ENCODE peak calls at places on chromosomes 12 and 14, in eight cellular contexts. E, B, L, X, V, H, C and A are unnamed samples.

GRCh38 chr12:12660201-12660600 is 35.8 kb downstream of the GPR19 start:
- DNase-seq in X (no peak), L (no peak), V (no peak), E (no peak), H (no peak), C (no peak), B (no peak), A (no peak)

GRCh38 chr14:63578300-63578699 is 35.1 kb upstream of the PPP2R5E start:
- DNase-seq in L (no peak), X (no peak), V (no peak), B (no peak), E (no peak), H (no peak), C (peak; percentile 11), A (no peak)

GRCh38 chr12:88993655-88994054 is 358.6 kb downstream of the DUSP6 start:
- DNase-seq in C (peak; percentile 83), L (no peak), E (no peak), B (peak; percentile 64), H (no peak), X (no peak), V (peak; percentile 84), A (peak; percentile 24)

GRCh38 chr12:104684884-104685283 is 228.1 kb downstream of the CHST11 start:
- DNase-seq in X (no peak), B (peak; percentile 23), L (no peak), H (no peak), V (peak; percentile 56), E (no peak), C (peak; percentile 67), A (no peak)

GRCh38 chr14:36747411-36748184 is 85.9 kb downstream of the PAX9 start:
- DNase-seq in H (no peak), E (no peak), X (no peak), C (no peak), B (peak; percentile 67), L (no peak), V (peak; percentile 14), A (no peak)

GRCh38 chr14:88818018-88818417 is 6.4 kb upstream of the TTC8 start:
- DNase-seq in H (no peak), E (no peak), B (no peak), C (no peak), L (no peak), X (no peak), V (no peak), A (no peak)

GRCh38 chr12:116540617-116541152 is 18.5 kb upstream of the MAP1LC3B2 start:
- DNase-seq in X (no peak), H (no peak), C (no peak), E (no peak), V (no peak), L (no peak), B (no peak), A (no peak)

GRCh38 chr14:61609143-61609851 is 86.0 kb upstream of the HIF1A start:
- DNase-seq in L (no peak), H (no peak), E (no peak), B (no peak), V (peak; percentile 87), C (peak; percentile 66), X (no peak), A (no peak)

GRCh38 chr12:2284857-2285256 is 232.1 kb downstream of the CACNA1C start:
- DNase-seq in V (peak; percentile 31), L (peak; percentile 66), E (peak; percentile 70), H (peak; percentile 86), B (no peak), X (peak; percentile 86), C (peak; percentile 73), A (peak; percentile 61)

GRCh38 chr12:32821293-32822089 is 65.8 kb upstream of the YARS2 start:
- DNase-seq in X (no peak), V (no peak), E (no peak), B (no peak), L (no peak), C (no peak), H (no peak), A (peak; percentile 16)

GRCh38 chr12:63779498-63780481 is at the start of gene RXYLT1:
- DNase-seq in V (peak; percentile 82), L (peak; percentile 85), E (peak; percentile 87), H (peak; percentile 89), C (peak; percentile 67), B (peak; percentile 86), X (peak; percentile 86), A (peak; percentile 66)

GRCh38 chr12:108133482-108133881 is 4.4 kb downstream of the WSCD2 start:
- DNase-seq in E (no peak), C (no peak), V (no peak), L (no peak), H (peak; percentile 53), B (no peak), X (peak; percentile 39), A (no peak)

GRCh38 chr12:103423061-103423473 is 72.7 kb downstream of the C12orf42 start:
- DNase-seq in V (no peak), B (no peak), X (no peak), L (no peak), H (no peak), E (no peak), C (no peak), A (no peak)

DNA sequence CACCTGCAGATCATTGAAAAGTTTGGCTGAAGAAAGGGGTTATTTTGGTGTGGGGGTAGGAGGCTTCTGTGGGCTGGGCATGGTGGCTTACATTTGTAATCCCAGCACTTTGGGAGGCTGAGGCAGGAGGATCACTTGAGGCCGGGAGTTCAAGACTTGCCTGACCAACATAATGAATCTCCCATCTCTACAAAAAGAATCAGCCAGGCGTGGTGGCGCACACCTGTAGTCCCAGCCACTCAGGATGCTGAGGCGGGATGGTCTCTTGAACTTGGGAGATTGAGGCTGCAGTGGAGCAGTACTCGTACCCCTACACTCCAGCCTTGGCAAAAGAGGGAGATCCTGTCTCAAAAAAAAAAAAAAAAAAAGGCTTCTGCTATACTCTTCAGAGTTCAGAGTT is 7.0 kb downstream of the DDIT3 start:
- DNase-seq in H (no peak), C (no peak), L (no peak), E (no peak), X (no peak), B (no peak), V (no peak), A (no peak)
- H3K27ac ChIP-seq in H (no peak overlapping the region), C (no peak overlapping the region), L (no peak overlapping the region), E (no peak overlapping the region), X (no peak overlapping the region), B (no peak overlapping the region), V (no peak overlapping the region), A (no peak overlapping the region)

DNA sequence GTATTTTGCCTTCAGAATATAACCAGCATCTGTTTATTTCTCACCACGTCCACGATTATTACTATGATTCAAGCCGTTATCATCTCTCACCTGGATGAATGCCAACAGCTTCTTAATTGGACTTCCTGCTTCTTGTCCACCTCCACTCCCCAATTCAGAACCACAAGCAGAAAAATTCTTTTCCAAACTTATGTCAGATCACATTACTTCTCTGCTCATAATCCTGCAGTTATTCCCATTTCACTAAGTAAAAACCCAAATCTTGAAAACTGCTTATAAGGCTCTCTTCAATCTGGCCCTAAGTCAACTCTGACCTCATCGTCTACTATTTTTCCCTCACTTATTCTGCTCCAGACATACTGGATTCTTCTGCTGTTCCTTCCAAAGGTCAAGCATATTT is 2.0 kb downstream of the CRY1 start:
- DNase-seq in L (no peak), B (peak; percentile 30), E (no peak), H (no peak), C (peak; percentile 64), V (peak; percentile 67), X (no peak), A (peak; percentile 59)
- TF ChIP-seq CTCF in L (no peak), B (no peak), E (no peak), H (no peak), C (no peak), V (no peak), X (no peak), A (no peak)

DNA sequence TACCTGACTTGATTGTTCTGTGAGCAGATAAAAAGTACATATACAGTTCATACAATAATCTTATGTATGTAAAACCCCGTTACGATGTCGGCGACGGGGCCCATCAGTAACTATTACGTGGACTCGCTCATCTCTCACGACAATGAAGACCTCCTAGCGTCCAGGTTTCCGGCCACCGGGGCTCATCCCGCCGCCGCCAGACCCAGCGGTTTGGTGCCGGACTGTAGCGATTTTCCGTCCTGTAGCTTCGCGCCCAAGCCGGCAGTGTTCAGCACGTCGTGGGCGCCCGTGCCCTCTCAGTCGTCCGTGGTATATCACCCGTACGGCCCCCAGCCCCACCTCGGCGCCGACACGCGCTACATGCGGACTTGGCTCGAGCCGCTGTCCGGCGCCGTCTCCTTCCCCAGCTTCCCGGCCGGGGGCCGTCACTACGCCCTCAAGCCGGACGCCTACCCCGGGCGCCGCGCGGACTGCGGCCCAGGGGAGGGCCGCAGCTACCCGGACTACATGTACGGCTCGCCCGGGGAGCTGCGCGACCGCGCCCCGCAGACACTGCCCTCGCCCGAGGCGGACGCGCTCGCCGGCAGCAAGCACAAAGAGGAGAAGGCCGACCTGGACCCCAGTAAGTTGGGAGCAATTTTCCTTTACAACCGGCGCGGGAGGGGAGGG is at the start of gene HOXC9:
- DNase-seq in C (no peak), B (no peak), V (peak; percentile 38), L (no peak), E (no peak), X (no peak), H (no peak), A (no peak)
- H3K27me3 ChIP-seq in C (peaks cover 98% of the 10 kb centered on the region), B (no peaks in the 10 kb centered on the region), V (peaks cover 98% of the 10 kb centered on the region), L (peaks cover 100% of the 10 kb centered on the region), E (no peaks in the 10 kb centered on the region), X (peaks cover 100% of the 10 kb centered on the region), H (peaks cover 100% of the 10 kb centered on the region), A (peaks cover 95% of the 10 kb centered on the region)

DNA sequence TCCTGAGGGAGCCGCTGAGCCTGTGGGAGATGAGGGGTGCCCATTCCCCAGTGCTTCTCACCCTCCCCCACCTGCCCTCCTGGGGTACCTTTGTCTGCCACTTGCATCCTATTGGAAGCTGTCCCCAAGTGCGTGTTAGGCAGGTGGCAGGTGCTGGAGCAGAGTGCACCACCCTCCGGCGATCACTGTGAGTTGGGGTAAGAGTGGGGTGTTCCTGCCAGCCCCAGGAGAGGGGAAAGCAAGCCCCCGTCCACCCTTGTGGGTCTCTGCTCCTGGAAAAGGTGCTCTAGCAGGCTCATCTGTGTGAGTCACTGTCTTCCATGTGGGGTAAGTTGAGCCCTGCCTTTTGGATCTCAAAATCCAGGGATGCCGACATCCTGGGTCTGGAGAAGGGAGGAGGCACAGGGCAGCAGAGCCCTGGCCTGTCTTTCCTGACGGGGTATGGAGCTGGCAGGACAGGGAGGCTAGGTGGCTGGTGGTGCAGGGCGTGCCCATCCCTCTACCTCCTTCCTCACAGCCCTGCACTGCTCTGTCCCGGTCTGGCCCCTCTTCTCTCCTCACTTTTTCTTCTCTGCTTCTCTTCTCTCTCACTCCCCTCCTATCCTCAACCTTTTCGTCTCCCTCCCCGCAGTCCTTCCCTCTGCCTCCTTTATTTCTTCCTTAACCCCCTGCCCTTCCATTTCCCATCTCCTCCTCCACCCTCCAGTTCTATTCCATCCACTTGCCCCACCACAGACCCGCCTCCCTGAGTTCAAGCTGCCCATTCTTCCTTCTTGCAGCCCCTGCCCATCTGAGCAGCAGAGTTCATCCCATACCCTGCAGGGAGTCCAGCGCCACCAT is 20.1 kb upstream of the KRT7 start:
- DNase-seq in L (no peak), X (no peak), C (no peak), V (no peak), H (no peak), E (peak; percentile 8), B (no peak), A (no peak)
- H3K27ac ChIP-seq in L (no peak overlapping the region), X (no peak overlapping the region), C (no peak overlapping the region), V (no peak overlapping the region), H (no peak overlapping the region), E (no peak overlapping the region), B (no peak overlapping the region), A (no peak overlapping the region)

GRCh38 chr12:26153421-26154154 is 28.8 kb upstream of the BHLHE41 start:
- DNase-seq in C (peak; percentile 97), H (no peak), E (peak; percentile 63), V (peak; percentile 88), B (peak; percentile 57), X (no peak), L (no peak), A (peak; percentile 96)
- TF ChIP-seq CTCF in C (peak; percentile 20), H (no peak), E (no peak), V (no peak), B (peak; percentile 20), X (peak; percentile 17), L (no peak), A (peak; percentile 37)

GRCh38 chr12:51871126-51871525 is 16.8 kb upstream of the ANKRD33 start:
- DNase-seq in H (no peak), E (no peak), X (peak; percentile 48), L (no peak), C (no peak), V (no peak), B (no peak), A (no peak)
- H3K27me3 ChIP-seq in H (peaks cover 17% of the 10 kb centered on the region), E (no peaks in the 10 kb centered on the region), X (peaks cover 40% of the 10 kb centered on the region), L (peaks cover 21% of the 10 kb centered on the region), C (peaks cover 37% of the 10 kb centered on the region), V (no peaks in the 10 kb centered on the region), B (no peaks in the 10 kb centered on the region), A (peaks cover 17% of the 10 kb centered on the region)